ENCODE peak calls at places on chromosome 6, in eight cellular contexts. R is COR-L47, T is T-helper 9 cell, C is GF-D8, S is Calu3, N is GDM1, I is mesothelial cell of epicardium, A is anterior cingulate cortex. O is an unnamed sample.

GRCh38 chr6:22699046-22699639 is 129.8 kb downstream of the HDGFL1 start:
- DNase-seq in C (no peak), R (no peak), T (no peak), S (no peak), A (no peak), N (no peak), I (no peak), O (no peak)

GRCh38 chr6:34463849-34464248 is 2.0 kb upstream of the PACSIN1 start:
- DNase-seq in S (no peak), T (no peak), C (no peak), I (no peak), R (no peak), A (no peak), N (no peak), O (no peak)

GRCh38 chr6:167079853-167080297 is 43.0 kb upstream of the CCR6 start:
- DNase-seq in T (peak), N (no peak), I (no peak), R (no peak), C (no peak), S (no peak), A (no peak), O (no peak)

GRCh38 chr6:93859964-93860363 is 440.6 kb upstream of the EPHA7 start:
- DNase-seq in T (no peak), I (no peak), R (no peak), S (no peak), C (no peak), N (no peak), A (no peak), O (no peak)

GRCh38 chr6:26329763-26330511 is 35.1 kb upstream of the BTN3A2 start:
- DNase-seq in S (peak), C (peak), T (no peak), I (no peak), N (peak), A (no peak), R (peak), O (no peak)

GRCh38 chr6:64221776-64222175 is 586.2 kb downstream of the PHF3 start:
- DNase-seq in C (no peak), I (no peak), S (no peak), A (no peak), R (no peak), N (no peak), T (no peak), O (no peak)

GRCh38 chr6:112231609-112232060 is 22.7 kb downstream of the LAMA4 start:
- DNase-seq in S (no peak), R (peak), C (no peak), A (no peak), I (no peak), N (no peak), T (no peak), O (no peak)

GRCh38 chr6:12160350-12160749 is 129.8 kb upstream of the EDN1 start:
- DNase-seq in T (no peak), S (no peak), R (no peak), N (no peak), I (no peak), C (no peak), A (no peak), O (no peak)

GRCh38 chr6:19303381-19303780 is 533.8 kb upstream of the ID4 start:
- DNase-seq in C (no peak), N (no peak), A (peak), T (no peak), R (peak), I (no peak), S (no peak), O (no peak)